ENCODE peak calls at places on chromosome 10, in four cellular contexts. P is CD8-positive, alpha-beta memory T cell; O is stimulated activated naive CD4-positive, alpha-beta T cell; G is HT-29. B is an unnamed sample.
A peak's percentile ranks its signal among the peaks of the same experiment; 100 is the strongest.

GRCh38 chr10:111222961-111223360 is 146.1 kb downstream of the ADRA2A start:
- DNase-seq in P (no peak), O (no peak), G (no peak), B (no peak)

GRCh38 chr10:129870926-129871660 is 93.0 kb downstream of the EBF3 start:
- DNase-seq in O (no peak), P (no peak), G (no peak), B (no peak)

GRCh38 chr10:598415-599170 is 90.9 kb downstream of the DIP2C start:
- DNase-seq in P (no peak), O (no peak), G (no peak), B (no peak)

GRCh38 chr10:97805960-97806359 is 34.2 kb upstream of the SFRP5 start:
- DNase-seq in G (no peak), P (no peak), O (no peak), B (no peak)

GRCh38 chr10:84331091-84331490 is 2.7 kb downstream of the CCSER2 start:
- DNase-seq in P (no peak), G (no peak), O (no peak), B (no peak)

GRCh38 chr10:34995925-34996324 is 94.2 kb downstream of the CUL2 start:
- DNase-seq in G (no peak), P (no peak), O (no peak), B (no peak)

GRCh38 chr10:44928462-44928861 is 17.3 kb downstream of the TMEM72 start:
- DNase-seq in P (no peak), G (no peak), O (no peak), B (no peak)

GRCh38 chr10:44316187-44316921 is 68.5 kb downstream of the CXCL12 start:
- DNase-seq in O (no peak), P (no peak), G (peak; percentile 43), B (peak; percentile 55)

GRCh38 chr10:132270721-132271457 is 36.9 kb downstream of the STK32C start:
- DNase-seq in G (no peak), O (no peak), P (no peak), B (peak; percentile 21)

GRCh38 chr10:19772958-19773357 is 43.3 kb upstream of the PLXDC2 start:
- DNase-seq in G (no peak), O (no peak), P (no peak), B (no peak)

GRCh38 chr10:12193193-12193592 is 2.5 kb downstream of the NUDT5 start:
- DNase-seq in G (no peak), P (no peak), O (no peak), B (no peak)

GRCh38 chr10:78419481-78420265 is 386.0 kb downstream of the RPS24 start:
- DNase-seq in O (no peak), P (no peak), G (no peak), B (no peak)

GRCh38 chr10:667096-667495 is 22.4 kb downstream of the DIP2C start:
- DNase-seq in P (no peak), O (no peak), G (no peak), B (no peak)

GRCh38 chr10:75049316-75050285 is 61.9 kb upstream of the SAMD8 start:
- DNase-seq in P (no peak), G (no peak), O (no peak), B (no peak)

GRCh38 chr10:76210241-76210640 is 778.8 kb downstream of the LRMDA start:
- DNase-seq in G (no peak), O (no peak), P (no peak), B (no peak)

GRCh38 chr10:114638874-114639625 is 19.0 kb downstream of the ABLIM1 start:
- DNase-seq in O (no peak), P (no peak), G (no peak), B (no peak)

GRCh38 chr10:98270786-98271185 is 2.8 kb upstream of the LOXL4 start:
- DNase-seq in P (no peak), G (no peak), O (no peak), B (no peak)

GRCh38 chr10:119509909-119510451 is 32.5 kb downstream of the RGS10 start:
- DNase-seq in G (no peak), O (no peak), P (no peak), B (peak; percentile 25)

GRCh38 chr10:33047655-33048054 is 89.6 kb upstream of the ITGB1 start:
- DNase-seq in G (no peak), O (no peak), P (no peak), B (no peak)

GRCh38 chr10:111113961-111114830 is 37.4 kb downstream of the ADRA2A start:
- DNase-seq in P (no peak), O (no peak), G (peak; percentile 57), B (no peak)

GRCh38 chr10:98423691-98424120 is 8.7 kb upstream of the PYROXD2 start:
- DNase-seq in G (no peak), P (no peak), O (no peak), B (no peak)

GRCh38 chr10:106614293-106614692 is 550.2 kb downstream of the SORCS1 start:
- DNase-seq in O (no peak), G (no peak), P (no peak), B (no peak)

GRCh38 chr10:5648494-5649457 is 17.6 kb downstream of the ASB13 start:
- DNase-seq in G (no peak), P (no peak), O (no peak), B (no peak)

GRCh38 chr10:114320249-114321116 is 81.4 kb downstream of the VWA2 start:
- DNase-seq in O (no peak), G (peak; percentile 56), P (no peak), B (no peak)

GRCh38 chr10:11119843-11120242 is 102.2 kb downstream of the CELF2 start:
- DNase-seq in G (no peak), P (no peak), O (no peak), B (no peak)

GRCh38 chr10:96910488-96911395 is 78.6 kb downstream of the LCOR start:
- DNase-seq in G (peak; percentile 71), P (peak; percentile 22), O (peak; percentile 9), B (no peak)

GRCh38 chr10:69045441-69046300 is 42.2 kb upstream of the SRGN start:
- DNase-seq in O (peak; percentile 56), P (peak; percentile 28), G (no peak), B (no peak)

GRCh38 chr10:131905603-131906268 is 4.9 kb downstream of the PPP2R2D start:
- DNase-seq in P (no peak), G (no peak), O (no peak), B (no peak)

GRCh38 chr10:28633750-28634149 is 43.6 kb upstream of the BAMBI start:
- DNase-seq in O (no peak), P (no peak), G (no peak), B (no peak)

GRCh38 chr10:96587255-96588059 is 645 bp upstream of the TM9SF3 start:
- DNase-seq in O (peak; percentile 57), P (peak; percentile 37), G (peak; percentile 80), B (peak; percentile 77)

GRCh38 chr10:50279489-50279888 is 28.2 kb upstream of the ASAH2 start:
- DNase-seq in P (no peak), O (no peak), G (peak; percentile 11), B (no peak)

GRCh38 chr10:72308320-72308987 is 34.7 kb downstream of the DDIT4 start:
- DNase-seq in O (no peak), G (peak; percentile 80), P (no peak), B (peak; percentile 50)

GRCh38 chr10:42979730-42980467 is 97.0 kb upstream of the RET start:
- DNase-seq in G (no peak), O (no peak), P (no peak), B (no peak)

GRCh38 chr10:26952094-26952493 is 91.3 kb upstream of the ABI1 start:
- DNase-seq in G (no peak), O (no peak), P (no peak), B (no peak)

GRCh38 chr10:7260912-7261700 is 149.7 kb downstream of the SFMBT2 start:
- DNase-seq in P (no peak), O (no peak), G (no peak), B (no peak)